ENCODE peak calls at places on chromosomes 11 and 22, in seven cellular contexts. K, S, J, F, H, B and W are unnamed samples.

GRCh38 chr22:46754110-46754799 is 8.2 kb upstream of the TBC1D22A start:
- DNase-seq in K (peak), S (peak), J (peak), F (peak), H (peak), B (peak), W (no peak)

GRCh38 chr11:115530752-115531151 is 26.5 kb upstream of the CADM1 start:
- DNase-seq in K (no peak), S (no peak), J (no peak), F (no peak), H (no peak), B (no peak), W (no peak)

GRCh38 chr11:66002648-66003225 is 434 bp downstream of the BANF1 start:
- DNase-seq in K (no peak), S (no peak), J (peak), F (peak), H (no peak), B (no peak), W (peak)

GRCh38 chr11:70555092-70555491 is 156.8 kb downstream of the CTTN start:
- DNase-seq in K (no peak), S (no peak), J (no peak), F (no peak), H (no peak), B (no peak), W (no peak)

GRCh38 chr11:34165786-34166557 is 60.5 kb downstream of the NAT10 start:
- DNase-seq in K (no peak), S (no peak), J (peak), F (no peak), H (no peak), B (no peak), W (no peak)

GRCh38 chr22:29593923-29594322 is 9.5 kb upstream of the NF2 start:
- DNase-seq in K (no peak), S (no peak), J (no peak), F (no peak), H (no peak), B (no peak), W (no peak)

GRCh38 chr11:106998126-106998525 is 20.1 kb downstream of the GUCY1A2 start:
- DNase-seq in K (no peak), S (no peak), J (no peak), F (no peak), H (no peak), B (no peak), W (no peak)

GRCh38 chr11:103737791-103738190 is 298.6 kb upstream of the DDI1 start:
- DNase-seq in K (no peak), S (no peak), J (no peak), F (no peak), H (no peak), B (no peak), W (no peak)

DNA sequence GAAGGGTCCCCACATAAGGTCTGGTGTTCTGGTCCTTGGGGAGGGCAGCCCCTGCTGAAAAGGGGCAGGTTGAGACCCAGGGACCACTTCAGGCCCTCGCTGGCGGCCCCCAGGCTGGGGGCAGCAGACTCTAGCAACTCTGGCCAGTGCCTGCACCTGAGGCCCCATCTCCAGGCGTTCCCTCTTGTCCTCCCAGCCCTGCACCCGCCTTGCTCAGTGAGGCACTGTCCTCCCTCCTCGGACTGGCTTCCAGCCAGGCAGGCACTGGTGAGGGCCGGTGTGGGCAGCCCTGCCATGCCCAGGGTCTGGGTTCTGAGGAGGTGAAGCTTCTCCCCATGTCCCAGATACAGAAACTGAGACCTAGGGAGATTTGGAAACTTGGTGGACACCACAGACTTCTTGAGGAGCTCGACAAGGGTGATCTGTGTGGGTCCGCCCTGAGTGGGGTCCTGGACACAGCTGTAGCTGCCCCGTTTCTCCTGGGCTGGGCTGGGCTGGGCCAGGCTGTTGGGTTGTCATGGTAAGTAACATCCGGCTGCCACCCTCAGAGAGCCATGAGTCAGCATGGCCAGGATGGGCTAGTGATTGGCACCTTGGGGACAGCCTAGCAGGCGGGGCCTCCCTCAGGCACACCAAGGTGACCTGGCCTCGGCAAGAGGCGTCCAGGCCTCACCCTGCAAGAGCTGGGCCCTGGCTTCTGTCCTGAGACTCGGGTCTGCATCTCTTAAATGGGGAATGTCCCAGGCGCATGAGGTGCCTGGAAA is 11.1 kb upstream of the PHLDA2 start:
- DNase-seq in K (peak), S (no peak), J (no peak), F (peak), H (peak), B (no peak), W (no peak)
- TF ChIP-seq POLR2AphosphoS5 in K (no peak), S (no peak), J (no peak), F (no peak), H (no peak), B (no peak), W (no peak)

DNA sequence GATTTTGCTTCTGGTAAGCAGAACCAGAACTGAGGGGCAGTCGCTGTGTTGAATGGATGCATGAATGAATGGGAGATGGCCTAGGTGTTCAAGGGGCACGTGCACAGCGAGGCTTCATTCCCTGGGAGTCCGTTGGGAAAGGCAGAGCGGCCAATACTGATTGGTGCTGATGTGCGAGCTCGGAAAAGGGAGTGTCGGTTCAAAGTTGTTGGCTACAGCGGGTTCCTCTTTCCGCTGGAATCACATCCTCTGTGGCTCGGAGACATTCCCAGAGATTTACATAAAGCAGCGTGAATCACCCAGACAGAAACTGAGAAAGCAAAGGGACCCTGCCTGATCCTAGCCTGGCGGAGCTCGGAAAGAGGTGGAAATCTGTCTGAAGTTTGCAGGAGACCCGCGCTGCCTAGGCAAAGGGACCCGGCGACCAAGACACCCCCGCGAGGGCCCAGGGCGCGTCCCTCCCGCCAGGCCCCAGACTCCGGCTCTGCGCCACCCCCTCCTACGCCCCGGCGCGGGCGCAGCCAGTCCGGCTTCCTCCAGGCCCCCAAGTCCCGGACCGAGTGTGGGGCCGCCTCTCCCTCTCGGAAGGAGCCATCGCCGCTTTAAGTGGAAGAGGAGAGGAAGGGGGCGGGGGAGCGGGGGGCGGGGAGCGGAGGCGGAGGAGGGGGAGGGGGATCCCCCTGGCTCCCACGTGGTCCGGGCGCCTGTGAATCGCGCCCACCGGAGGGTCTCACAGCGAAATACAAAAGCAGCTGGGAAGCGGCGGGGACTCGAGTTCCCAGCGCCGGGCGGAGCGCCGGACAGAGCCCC is at the start of gene FJX1:
- DNase-seq in K (no peak), S (no peak), J (peak), F (peak), H (no peak), B (no peak), W (peak)
- TF ChIP-seq POLR2AphosphoS5 in K (no peak), S (no peak), J (no peak), F (no peak), H (no peak), B (no peak), W (no peak)

GRCh38 chr11:93858376-93858775 is 8.0 kb upstream of the VSTM5 start:
- DNase-seq in K (no peak), S (no peak), J (no peak), F (no peak), H (no peak), B (no peak), W (no peak)

GRCh38 chr11:93857413-93858185 is 7.2 kb upstream of the VSTM5 start:
- DNase-seq in K (no peak), S (no peak), J (no peak), F (no peak), H (no peak), B (no peak), W (no peak)

DNA sequence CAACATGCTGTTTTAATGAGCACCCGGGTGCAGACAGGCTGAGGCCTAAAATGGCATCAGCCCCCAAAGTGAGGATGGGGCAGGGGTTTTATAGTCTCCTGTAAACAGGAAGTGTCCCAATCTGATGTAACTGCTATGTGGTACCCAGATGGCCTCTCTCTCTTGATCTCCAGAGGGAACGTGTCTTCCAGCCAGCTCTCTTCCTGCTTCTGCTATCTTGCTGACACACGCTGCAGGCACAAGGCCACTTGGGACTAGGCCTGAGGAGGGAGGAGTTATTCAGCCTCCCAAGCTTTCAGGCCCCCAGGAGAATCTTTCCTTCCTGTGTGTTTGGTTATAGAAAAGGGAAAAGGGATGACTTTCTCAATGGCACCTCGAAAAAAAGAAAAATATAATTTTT is 11.4 kb upstream of the VSTM5 start:
- DNase-seq in K (no peak), S (no peak), J (no peak), F (no peak), H (no peak), B (no peak), W (no peak)
- TF ChIP-seq POLR2AphosphoS5 in K (no peak), S (no peak), J (no peak), F (no peak), H (no peak), B (no peak), W (no peak)

DNA sequence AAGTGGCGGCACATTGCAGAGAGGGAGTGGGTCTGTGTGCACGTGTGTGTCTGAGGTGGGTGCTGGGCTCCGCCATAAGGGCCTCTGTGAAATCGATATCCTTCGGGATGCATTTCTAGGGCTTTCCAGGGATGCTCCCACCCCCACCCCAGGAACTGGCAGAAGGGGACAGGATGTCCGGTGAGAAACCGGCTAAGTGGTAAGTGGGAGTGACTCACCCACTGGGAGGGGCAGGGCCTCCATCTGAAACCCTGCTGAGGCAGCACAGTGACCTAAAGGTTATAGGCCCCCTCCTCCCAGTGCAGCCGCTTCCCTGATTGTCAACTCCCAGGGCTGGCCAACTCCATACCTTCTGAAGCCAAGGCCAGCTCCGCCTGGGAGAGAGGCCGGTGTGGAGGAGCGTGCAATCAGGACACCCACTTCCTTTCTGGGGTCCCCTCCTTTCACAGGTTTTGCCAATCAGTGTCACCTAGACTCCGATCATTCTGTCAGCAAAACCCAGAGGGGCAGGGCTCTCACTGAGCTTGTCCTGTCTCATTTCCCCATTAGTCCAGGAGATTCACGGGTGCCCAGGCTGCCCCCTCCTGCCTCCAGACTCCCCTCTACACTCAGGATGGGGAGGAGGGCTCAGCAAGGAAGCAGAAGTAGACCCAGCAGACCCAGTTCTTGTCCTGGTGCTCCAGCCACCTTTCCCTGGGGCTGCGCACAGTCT is 44.5 kb downstream of the NECTIN1 start:
- DNase-seq in K (no peak), S (no peak), J (peak), F (no peak), H (no peak), B (no peak), W (no peak)
- TF ChIP-seq POLR2AphosphoS5 in K (no peak), S (no peak), J (no peak), F (no peak), H (no peak), B (no peak), W (no peak)

GRCh38 chr11:11588243-11588642 is 33.6 kb downstream of the GALNT18 start:
- DNase-seq in K (no peak), S (no peak), J (no peak), F (no peak), H (no peak), B (peak), W (no peak)

GRCh38 chr11:11588890-11589289 is 32.9 kb downstream of the GALNT18 start:
- DNase-seq in K (no peak), S (no peak), J (no peak), F (no peak), H (no peak), B (peak), W (no peak)

GRCh38 chr11:11586465-11586864 is 35.3 kb downstream of the GALNT18 start:
- DNase-seq in K (no peak), S (no peak), J (no peak), F (no peak), H (no peak), B (peak), W (no peak)

GRCh38 chr11:11584937-11585336 is 36.9 kb downstream of the GALNT18 start:
- DNase-seq in K (no peak), S (no peak), J (no peak), F (no peak), H (no peak), B (no peak), W (no peak)

DNA sequence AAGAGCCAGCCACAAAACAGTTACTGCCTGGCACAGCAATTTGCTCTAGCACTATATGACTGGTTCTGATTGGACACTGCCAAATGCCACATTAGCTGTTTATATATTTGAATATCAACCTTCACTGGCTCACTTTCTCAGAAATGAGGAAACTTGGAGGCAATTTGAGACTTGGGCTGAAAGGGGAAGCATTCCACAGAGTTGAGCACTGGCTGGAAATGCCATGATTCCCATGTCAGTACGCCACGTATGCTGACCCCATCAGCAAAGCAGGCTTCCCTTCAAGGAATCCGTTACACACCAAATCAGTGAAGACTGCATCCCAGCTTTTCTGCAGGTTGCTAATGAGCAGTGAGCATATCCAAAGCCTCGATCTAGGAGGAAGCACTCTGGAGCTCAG is 34.7 kb downstream of the GALNT18 start:
- DNase-seq in K (no peak), S (no peak), J (no peak), F (no peak), H (no peak), B (peak), W (no peak)
- TF ChIP-seq POLR2AphosphoS5 in K (no peak), S (no peak), J (no peak), F (no peak), H (no peak), B (no peak), W (no peak)

GRCh38 chr11:32311351-32312077 is 123.8 kb downstream of the WT1 start:
- DNase-seq in K (no peak), S (no peak), J (no peak), F (no peak), H (no peak), B (no peak), W (no peak)
- TF ChIP-seq POLR2AphosphoS5 in K (no peak), S (no peak), J (no peak), F (no peak), H (no peak), B (no peak), W (no peak)